ENCODE peak calls at places on chromosomes 12 and 14, in four cellular contexts. One of them, this sample, is unnamed.

GRCh38 chr12:29807125-29807524 is 23.4 kb upstream of the TMTC1 start:
- DNase-seq in neuronal stem cell: no peak
- DNase-seq in GM23248: peak; percentile 13
- DNase-seq in HCT116: no peak
- DNase-seq in this sample: no peak

GRCh38 chr12:123141615-123142517 is 9.0 kb downstream of the PITPNM2 start:
- DNase-seq in neuronal stem cell: no peak
- DNase-seq in GM23248: peak; percentile 91
- DNase-seq in HCT116: peak; percentile 33
- DNase-seq in this sample: peak; percentile 67

GRCh38 chr12:53624453-53624852 is 1.7 kb downstream of the ATF7 start:
- DNase-seq in neuronal stem cell: no peak
- DNase-seq in GM23248: peak; percentile 53
- DNase-seq in HCT116: no peak
- DNase-seq in this sample: no peak

GRCh38 chr14:94977016-94977415 is 180.3 kb downstream of the DICER1 start:
- DNase-seq in neuronal stem cell: no peak
- DNase-seq in GM23248: no peak
- DNase-seq in HCT116: no peak
- DNase-seq in this sample: no peak

GRCh38 chr14:49865431-49865859 is 12.9 kb upstream of the NEMF start:
- DNase-seq in neuronal stem cell: peak; percentile 67
- DNase-seq in GM23248: peak; percentile 79
- DNase-seq in HCT116: no peak
- DNase-seq in this sample: peak; percentile 94

GRCh38 chr12:120406553-120406952 is 31.4 kb upstream of the COX6A1 start:
- DNase-seq in neuronal stem cell: no peak
- DNase-seq in GM23248: no peak
- DNase-seq in HCT116: no peak
- DNase-seq in this sample: no peak

GRCh38 chr14:64221604-64222003 is 72.6 kb downstream of the ESR2 start:
- DNase-seq in neuronal stem cell: no peak
- DNase-seq in GM23248: no peak
- DNase-seq in HCT116: no peak
- DNase-seq in this sample: no peak

GRCh38 chr12:90295858-90296257 is 587.2 kb upstream of the ATP2B1 start:
- DNase-seq in neuronal stem cell: no peak
- DNase-seq in GM23248: no peak
- DNase-seq in HCT116: no peak
- DNase-seq in this sample: no peak

GRCh38 chr12:53596920-53597363 is 29.2 kb downstream of the ATF7 start:
- DNase-seq in neuronal stem cell: no peak
- DNase-seq in GM23248: peak; percentile 49
- DNase-seq in HCT116: no peak
- DNase-seq in this sample: no peak

GRCh38 chr12:22299294-22299912 is 35.1 kb downstream of the ST8SIA1 start:
- DNase-seq in neuronal stem cell: peak; percentile 20
- DNase-seq in GM23248: no peak
- DNase-seq in HCT116: no peak
- DNase-seq in this sample: no peak

GRCh38 chr12:61356485-61356884 is 903.7 kb upstream of the USP15 start:
- DNase-seq in neuronal stem cell: no peak
- DNase-seq in GM23248: no peak
- DNase-seq in HCT116: no peak
- DNase-seq in this sample: no peak

GRCh38 chr14:55097894-55098560 is 31.0 kb upstream of the LGALS3 start:
- DNase-seq in neuronal stem cell: no peak
- DNase-seq in GM23248: peak; percentile 21
- DNase-seq in HCT116: no peak
- DNase-seq in this sample: no peak

GRCh38 chr14:32202468-32202865 is 602 bp downstream of the RNU6-8 start:
- DNase-seq in neuronal stem cell: peak; percentile 32
- DNase-seq in GM23248: no peak
- DNase-seq in HCT116: no peak
- DNase-seq in this sample: peak; percentile 45

GRCh38 chr14:48251290-48251689 is 575.9 kb upstream of the MDGA2 start:
- DNase-seq in neuronal stem cell: no peak
- DNase-seq in GM23248: no peak
- DNase-seq in HCT116: no peak
- DNase-seq in this sample: no peak

GRCh38 chr14:39229222-39229543 is 4.5 kb upstream of the MIA2 start:
- DNase-seq in neuronal stem cell: no peak
- DNase-seq in GM23248: peak; percentile 83
- DNase-seq in HCT116: no peak
- DNase-seq in this sample: no peak

GRCh38 chr12:24226745-24227350 is 277.4 kb upstream of the SOX5 start:
- DNase-seq in neuronal stem cell: no peak
- DNase-seq in GM23248: peak; percentile 32
- DNase-seq in HCT116: no peak
- DNase-seq in this sample: peak; percentile 66

GRCh38 chr12:47280543-47281330 is 201.0 kb upstream of the AMIGO2 start:
- DNase-seq in neuronal stem cell: no peak
- DNase-seq in GM23248: no peak
- DNase-seq in HCT116: no peak
- DNase-seq in this sample: no peak

GRCh38 chr12:81294325-81295190 is 216.7 kb downstream of the ACSS3 start:
- DNase-seq in neuronal stem cell: no peak
- DNase-seq in GM23248: no peak
- DNase-seq in HCT116: no peak
- DNase-seq in this sample: no peak

GRCh38 chr14:32472512-32473472 is 143.7 kb downstream of the AKAP6 start:
- DNase-seq in neuronal stem cell: no peak
- DNase-seq in GM23248: peak; percentile 73
- DNase-seq in HCT116: no peak
- DNase-seq in this sample: peak; percentile 49

GRCh38 chr14:20681348-20682126 is 2.8 kb upstream of the RNASE4 start:
- DNase-seq in neuronal stem cell: peak; percentile 89
- DNase-seq in GM23248: peak; percentile 90
- DNase-seq in HCT116: peak; percentile 83
- DNase-seq in this sample: peak; percentile 97

GRCh38 chr14:61568572-61569011 is 126.7 kb upstream of the HIF1A start:
- DNase-seq in neuronal stem cell: no peak
- DNase-seq in GM23248: no peak
- DNase-seq in HCT116: no peak
- DNase-seq in this sample: peak; percentile 87

GRCh38 chr12:122422769-122423257 is 344 bp upstream of the CLIP1 start:
- DNase-seq in neuronal stem cell: peak; percentile 51
- DNase-seq in GM23248: peak; percentile 85
- DNase-seq in HCT116: no peak
- DNase-seq in this sample: peak; percentile 89

GRCh38 chr14:32938719-32939253 is at the start of gene NPAS3:
- DNase-seq in neuronal stem cell: no peak
- DNase-seq in GM23248: peak; percentile 56
- DNase-seq in HCT116: no peak
- DNase-seq in this sample: peak; percentile 60

GRCh38 chr12:47547077-47547476 is 158.8 kb downstream of the RPAP3 start:
- DNase-seq in neuronal stem cell: no peak
- DNase-seq in GM23248: peak; percentile 73
- DNase-seq in HCT116: no peak
- DNase-seq in this sample: peak; percentile 59

GRCh38 chr12:107225626-107226025 is 132.3 kb upstream of the CRY1 start:
- DNase-seq in neuronal stem cell: no peak
- DNase-seq in GM23248: peak; percentile 40
- DNase-seq in HCT116: no peak
- DNase-seq in this sample: peak; percentile 82

GRCh38 chr12:39236994-39237393 is 205.9 kb downstream of the KIF21A start:
- DNase-seq in neuronal stem cell: no peak
- DNase-seq in GM23248: peak; percentile 57
- DNase-seq in HCT116: no peak
- DNase-seq in this sample: no peak

GRCh38 chr14:57391609-57392195 is 1.3 kb downstream of the NAA30 start:
- DNase-seq in neuronal stem cell: no peak
- DNase-seq in GM23248: peak; percentile 10
- DNase-seq in HCT116: no peak
- DNase-seq in this sample: no peak

GRCh38 chr14:100237735-100238418 is 1.1 kb upstream of the YY1 start:
- DNase-seq in neuronal stem cell: peak; percentile 41
- DNase-seq in GM23248: peak; percentile 67
- DNase-seq in HCT116: no peak
- DNase-seq in this sample: peak; percentile 83

GRCh38 chr12:58433969-58434368 is 486.3 kb downstream of the LRIG3 start:
- DNase-seq in neuronal stem cell: no peak
- DNase-seq in GM23248: peak; percentile 61
- DNase-seq in HCT116: peak; percentile 36
- DNase-seq in this sample: no peak

GRCh38 chr12:62813031-62813829 is 121.7 kb downstream of the PPM1H start:
- DNase-seq in neuronal stem cell: peak; percentile 62
- DNase-seq in GM23248: peak; percentile 88
- DNase-seq in HCT116: peak; percentile 45
- DNase-seq in this sample: peak; percentile 86

GRCh38 chr12:52126605-52127578 is 47.4 kb downstream of the SMIM41 start:
- DNase-seq in neuronal stem cell: no peak
- DNase-seq in GM23248: no peak
- DNase-seq in HCT116: no peak
- DNase-seq in this sample: peak; percentile 47

GRCh38 chr12:117900561-117900960 is 68.2 kb downstream of the KSR2 start:
- DNase-seq in neuronal stem cell: no peak
- DNase-seq in GM23248: peak; percentile 31
- DNase-seq in HCT116: no peak
- DNase-seq in this sample: no peak

GRCh38 chr14:74846168-74846567 is 29.8 kb downstream of the PROX2 start:
- DNase-seq in neuronal stem cell: no peak
- DNase-seq in GM23248: peak; percentile 80
- DNase-seq in HCT116: no peak
- DNase-seq in this sample: no peak

GRCh38 chr12:25591132-25591531 is 38.0 kb upstream of the LMNTD1 start:
- DNase-seq in neuronal stem cell: no peak
- DNase-seq in GM23248: no peak
- DNase-seq in HCT116: no peak
- DNase-seq in this sample: peak; percentile 87

GRCh38 chr12:79127268-79127895 is 262.8 kb downstream of the SYT1 start:
- DNase-seq in neuronal stem cell: no peak
- DNase-seq in GM23248: peak; percentile 95
- DNase-seq in HCT116: no peak
- DNase-seq in this sample: no peak

GRCh38 chr12:105192624-105193225 is 43.2 kb downstream of the APPL2 start:
- DNase-seq in neuronal stem cell: no peak
- DNase-seq in GM23248: no peak
- DNase-seq in HCT116: no peak
- DNase-seq in this sample: no peak
- H3K36me3 ChIP-seq in neuronal stem cell: peaks cover 98% of the 10 kb centered on the region
- H3K36me3 ChIP-seq in GM23248: peaks cover 76% of the 10 kb centered on the region
- H3K36me3 ChIP-seq in HCT116: peaks cover 6% of the 10 kb centered on the region
- H3K36me3 ChIP-seq in this sample: peaks cover 60% of the 10 kb centered on the region

DNA sequence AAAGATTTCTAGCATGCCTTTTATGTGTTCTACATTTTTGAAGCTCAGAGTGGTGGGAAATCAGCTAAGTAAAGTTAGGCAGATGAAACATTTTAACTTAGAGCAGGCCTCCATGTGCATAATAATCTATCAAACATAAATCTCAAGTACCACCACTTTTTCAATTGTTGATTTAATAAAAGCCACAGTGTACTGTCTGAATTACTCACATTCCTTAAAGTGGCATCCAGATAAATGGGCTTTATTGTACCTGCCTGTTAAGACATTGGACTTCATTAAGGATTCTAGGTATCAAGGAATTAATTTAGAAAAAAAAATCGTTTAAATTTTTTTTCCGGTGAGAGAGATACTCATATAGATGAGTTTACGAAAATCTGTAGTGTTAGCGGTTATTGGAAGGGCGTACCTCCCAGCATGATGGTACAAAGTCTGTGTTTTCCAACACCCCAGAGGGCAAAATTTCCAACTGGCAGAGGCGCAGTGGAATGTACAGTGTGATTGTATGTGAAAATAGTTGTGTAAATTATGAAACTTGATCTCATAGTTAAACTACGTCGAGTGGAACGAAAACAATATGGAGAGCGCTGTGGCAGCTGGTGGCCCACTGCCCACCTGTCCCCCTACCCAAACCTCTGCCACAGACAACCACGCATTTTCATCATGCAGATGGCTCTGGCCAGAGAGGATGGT is 25.0 kb downstream of the ELK3 start:
- DNase-seq in neuronal stem cell: no peak
- DNase-seq in GM23248: no peak
- DNase-seq in HCT116: no peak
- DNase-seq in this sample: no peak
- H3K4me3 ChIP-seq in neuronal stem cell: no peak overlapping the region
- H3K4me3 ChIP-seq in GM23248: peak overlapping the region; percentile 52
- H3K4me3 ChIP-seq in HCT116: peak overlapping the region; percentile 46
- H3K4me3 ChIP-seq in this sample: no peak overlapping the region

GRCh38 chr12:34303091-34303870 is 281.0 kb downstream of the ALG10 start:
- DNase-seq in neuronal stem cell: no peak
- DNase-seq in GM23248: no peak
- DNase-seq in HCT116: no peak
- DNase-seq in this sample: no peak

GRCh38 chr12:34306133-34306830 is 284.0 kb downstream of the ALG10 start:
- DNase-seq in neuronal stem cell: no peak
- DNase-seq in GM23248: no peak
- DNase-seq in HCT116: no peak
- DNase-seq in this sample: no peak

GRCh38 chr12:34305176-34305575 is 282.9 kb downstream of the ALG10 start:
- DNase-seq in neuronal stem cell: no peak
- DNase-seq in GM23248: no peak
- DNase-seq in HCT116: no peak
- DNase-seq in this sample: no peak

GRCh38 chr12:34304001-34304400 is 281.7 kb downstream of the ALG10 start:
- DNase-seq in neuronal stem cell: no peak
- DNase-seq in GM23248: no peak
- DNase-seq in HCT116: no peak
- DNase-seq in this sample: no peak

DNA sequence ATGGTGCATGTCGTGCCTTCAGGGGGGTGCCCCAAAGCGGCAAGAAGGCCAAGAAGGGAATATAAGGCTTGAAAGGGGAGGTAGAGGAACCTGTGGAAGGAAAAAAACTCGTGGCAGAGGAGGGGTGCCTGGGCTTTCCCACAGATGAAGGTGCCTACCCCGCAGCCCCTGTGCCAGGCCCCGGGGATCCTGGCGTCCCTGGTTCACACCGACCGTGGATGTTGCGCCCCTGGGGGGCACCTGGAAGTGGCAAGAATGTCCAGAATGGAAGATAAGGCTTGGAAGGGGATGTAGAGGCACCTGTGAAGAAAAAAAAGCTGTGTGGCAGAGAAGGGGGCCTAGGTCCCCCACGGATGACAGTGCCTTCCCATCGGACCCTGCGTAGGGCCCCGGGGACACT is 282.2 kb downstream of the ALG10 start:
- DNase-seq in neuronal stem cell: no peak
- DNase-seq in GM23248: no peak
- DNase-seq in HCT116: no peak
- DNase-seq in this sample: no peak
- H3K9ac ChIP-seq in neuronal stem cell: no peak overlapping the region
- H3K9ac ChIP-seq in GM23248: no peak overlapping the region
- H3K9ac ChIP-seq in HCT116: no peak overlapping the region
- H3K9ac ChIP-seq in this sample: no peak overlapping the region

DNA sequence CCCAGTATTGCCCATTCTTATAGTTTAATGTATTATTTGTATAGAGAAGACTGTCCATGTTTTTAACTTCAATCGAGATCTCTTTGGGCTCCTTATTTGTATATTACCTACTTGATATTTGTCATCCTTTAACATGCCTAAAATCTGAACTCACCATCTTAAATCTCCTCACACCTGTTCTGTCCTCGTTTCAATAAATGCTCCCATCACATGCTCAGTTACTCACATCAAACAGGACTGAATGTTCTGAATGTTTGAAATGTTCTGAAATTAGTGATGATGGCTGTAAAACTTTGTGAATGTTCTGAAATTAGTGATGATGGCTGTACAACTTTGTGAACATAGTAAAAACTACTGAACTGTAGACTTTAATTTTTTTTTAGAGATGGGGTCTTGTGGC is 34.5 kb downstream of the COCH start:
- DNase-seq in neuronal stem cell: no peak
- DNase-seq in GM23248: no peak
- DNase-seq in HCT116: no peak
- DNase-seq in this sample: no peak
- H3K36me3 ChIP-seq in neuronal stem cell: peaks cover 75% of the 10 kb centered on the region
- H3K36me3 ChIP-seq in GM23248: peaks cover 23% of the 10 kb centered on the region
- H3K36me3 ChIP-seq in HCT116: peaks cover 21% of the 10 kb centered on the region
- H3K36me3 ChIP-seq in this sample: peaks cover 95% of the 10 kb centered on the region